ENCODE peak calls at places on chromosomes 11 and 22, in ten cellular contexts. One of them, this sample, is unnamed.

GRCh38 chr11:94493146-94493442 is 550 bp downstream of the MRE11 start:
- DNase-seq in AG09309: no peak
- DNase-seq in colonic mucosa: no peak
- DNase-seq in A549: no peak
- DNase-seq in cardiac muscle cell: no peak
- DNase-seq in fibroblast of villous mesenchyme: no peak
- DNase-seq in MM.1S: peak
- DNase-seq in neural crest cell: no peak
- DNase-seq in CD8-positive, alpha-beta T cell: no peak
- DNase-seq in type B pancreatic cell: no peak
- DNase-seq in this sample: no peak

GRCh38 chr11:114270531-114271270 is 25.5 kb upstream of the NNMT start:
- DNase-seq in MM.1S: no peak
- DNase-seq in neural crest cell: no peak
- DNase-seq in cardiac muscle cell: no peak
- DNase-seq in AG09309: no peak
- DNase-seq in colonic mucosa: no peak
- DNase-seq in type B pancreatic cell: peak
- DNase-seq in CD8-positive, alpha-beta T cell: peak
- DNase-seq in fibroblast of villous mesenchyme: no peak
- DNase-seq in A549: no peak
- DNase-seq in this sample: no peak

GRCh38 chr11:75014129-75014528 is 25.4 kb downstream of the NEU3 start:
- DNase-seq in type B pancreatic cell: no peak
- DNase-seq in AG09309: peak
- DNase-seq in A549: no peak
- DNase-seq in MM.1S: no peak
- DNase-seq in colonic mucosa: no peak
- DNase-seq in fibroblast of villous mesenchyme: peak
- DNase-seq in cardiac muscle cell: no peak
- DNase-seq in CD8-positive, alpha-beta T cell: no peak
- DNase-seq in neural crest cell: no peak
- DNase-seq in this sample: no peak

GRCh38 chr22:44727709-44728108 is 24.7 kb upstream of the ARHGAP8 start:
- DNase-seq in cardiac muscle cell: no peak
- DNase-seq in fibroblast of villous mesenchyme: no peak
- DNase-seq in type B pancreatic cell: no peak
- DNase-seq in neural crest cell: no peak
- DNase-seq in CD8-positive, alpha-beta T cell: no peak
- DNase-seq in AG09309: no peak
- DNase-seq in A549: no peak
- DNase-seq in MM.1S: no peak
- DNase-seq in colonic mucosa: no peak
- DNase-seq in this sample: no peak

GRCh38 chr11:95299078-95299611 is 68.1 kb upstream of the SESN3 start:
- DNase-seq in neural crest cell: no peak
- DNase-seq in fibroblast of villous mesenchyme: peak
- DNase-seq in MM.1S: no peak
- DNase-seq in colonic mucosa: no peak
- DNase-seq in A549: no peak
- DNase-seq in cardiac muscle cell: no peak
- DNase-seq in type B pancreatic cell: no peak
- DNase-seq in CD8-positive, alpha-beta T cell: no peak
- DNase-seq in AG09309: no peak
- DNase-seq in this sample: no peak

GRCh38 chr22:17352798-17353197 is 16.5 kb upstream of the CECR2 start:
- DNase-seq in fibroblast of villous mesenchyme: no peak
- DNase-seq in colonic mucosa: no peak
- DNase-seq in type B pancreatic cell: no peak
- DNase-seq in A549: no peak
- DNase-seq in CD8-positive, alpha-beta T cell: no peak
- DNase-seq in MM.1S: no peak
- DNase-seq in AG09309: no peak
- DNase-seq in neural crest cell: no peak
- DNase-seq in cardiac muscle cell: no peak
- DNase-seq in this sample: no peak

GRCh38 chr11:2214527-2215229 is 43.1 kb upstream of the TH start:
- DNase-seq in A549: no peak
- DNase-seq in type B pancreatic cell: peak
- DNase-seq in fibroblast of villous mesenchyme: no peak
- DNase-seq in colonic mucosa: peak
- DNase-seq in cardiac muscle cell: no peak
- DNase-seq in CD8-positive, alpha-beta T cell: peak
- DNase-seq in AG09309: no peak
- DNase-seq in MM.1S: no peak
- DNase-seq in neural crest cell: no peak
- DNase-seq in this sample: no peak

GRCh38 chr22:19716041-19716828 is 1.9 kb downstream of the SEPTIN5 start:
- DNase-seq in CD8-positive, alpha-beta T cell: no peak
- DNase-seq in fibroblast of villous mesenchyme: no peak
- DNase-seq in MM.1S: no peak
- DNase-seq in AG09309: no peak
- DNase-seq in neural crest cell: no peak
- DNase-seq in type B pancreatic cell: no peak
- DNase-seq in colonic mucosa: no peak
- DNase-seq in A549: no peak
- DNase-seq in cardiac muscle cell: no peak
- DNase-seq in this sample: no peak

GRCh38 chr11:2378527-2379210 is 1.6 kb downstream of the CD81 start:
- DNase-seq in A549: no peak
- DNase-seq in MM.1S: no peak
- DNase-seq in neural crest cell: no peak
- DNase-seq in type B pancreatic cell: no peak
- DNase-seq in colonic mucosa: no peak
- DNase-seq in AG09309: no peak
- DNase-seq in cardiac muscle cell: no peak
- DNase-seq in fibroblast of villous mesenchyme: peak
- DNase-seq in CD8-positive, alpha-beta T cell: no peak
- DNase-seq in this sample: no peak

GRCh38 chr11:86062719-86063118 is 6.2 kb downstream of the PICALM start:
- DNase-seq in AG09309: no peak
- DNase-seq in type B pancreatic cell: no peak
- DNase-seq in CD8-positive, alpha-beta T cell: no peak
- DNase-seq in colonic mucosa: no peak
- DNase-seq in fibroblast of villous mesenchyme: no peak
- DNase-seq in neural crest cell: no peak
- DNase-seq in cardiac muscle cell: no peak
- DNase-seq in A549: no peak
- DNase-seq in MM.1S: no peak
- DNase-seq in this sample: no peak

GRCh38 chr11:56545531-56545930 is 2.5 kb upstream of the OR5M11 start:
- DNase-seq in AG09309: no peak
- DNase-seq in cardiac muscle cell: no peak
- DNase-seq in CD8-positive, alpha-beta T cell: no peak
- DNase-seq in colonic mucosa: no peak
- DNase-seq in fibroblast of villous mesenchyme: no peak
- DNase-seq in MM.1S: no peak
- DNase-seq in type B pancreatic cell: no peak
- DNase-seq in A549: no peak
- DNase-seq in neural crest cell: no peak
- DNase-seq in this sample: no peak

GRCh38 chr11:19345519-19345847 is 104.7 kb upstream of the E2F8 start:
- DNase-seq in cardiac muscle cell: peak
- DNase-seq in AG09309: no peak
- DNase-seq in neural crest cell: peak
- DNase-seq in A549: no peak
- DNase-seq in type B pancreatic cell: no peak
- DNase-seq in CD8-positive, alpha-beta T cell: no peak
- DNase-seq in colonic mucosa: no peak
- DNase-seq in MM.1S: peak
- DNase-seq in fibroblast of villous mesenchyme: no peak
- DNase-seq in this sample: no peak

GRCh38 chr11:119599864-119600593 is 129.0 kb downstream of the NECTIN1 start:
- DNase-seq in cardiac muscle cell: no peak
- DNase-seq in neural crest cell: no peak
- DNase-seq in type B pancreatic cell: no peak
- DNase-seq in fibroblast of villous mesenchyme: no peak
- DNase-seq in A549: no peak
- DNase-seq in colonic mucosa: no peak
- DNase-seq in CD8-positive, alpha-beta T cell: no peak
- DNase-seq in MM.1S: no peak
- DNase-seq in AG09309: no peak
- DNase-seq in this sample: no peak

GRCh38 chr11:45532552-45532951 is 132.9 kb downstream of the CHST1 start:
- DNase-seq in MM.1S: no peak
- DNase-seq in fibroblast of villous mesenchyme: no peak
- DNase-seq in A549: no peak
- DNase-seq in colonic mucosa: no peak
- DNase-seq in neural crest cell: no peak
- DNase-seq in AG09309: no peak
- DNase-seq in cardiac muscle cell: no peak
- DNase-seq in type B pancreatic cell: no peak
- DNase-seq in CD8-positive, alpha-beta T cell: no peak
- DNase-seq in this sample: no peak

GRCh38 chr22:27317156-27317555 is 484.4 kb downstream of the MN1 start:
- DNase-seq in type B pancreatic cell: no peak
- DNase-seq in AG09309: no peak
- DNase-seq in fibroblast of villous mesenchyme: peak
- DNase-seq in colonic mucosa: peak
- DNase-seq in cardiac muscle cell: no peak
- DNase-seq in MM.1S: no peak
- DNase-seq in CD8-positive, alpha-beta T cell: no peak
- DNase-seq in A549: no peak
- DNase-seq in neural crest cell: no peak
- DNase-seq in this sample: no peak
- TF ChIP-seq CTCF in type B pancreatic cell: no peak
- TF ChIP-seq CTCF in AG09309: peak
- TF ChIP-seq CTCF in fibroblast of villous mesenchyme: peak
- TF ChIP-seq CTCF in colonic mucosa: no peak
- TF ChIP-seq CTCF in cardiac muscle cell: peak
- TF ChIP-seq CTCF in MM.1S: no peak
- TF ChIP-seq CTCF in CD8-positive, alpha-beta T cell: no peak
- TF ChIP-seq CTCF in A549: no peak
- TF ChIP-seq CTCF in neural crest cell: no peak
- TF ChIP-seq CTCF in this sample: no peak

GRCh38 chr11:128872094-128872493 is 5.0 kb upstream of the KCNJ1 start:
- DNase-seq in cardiac muscle cell: no peak
- DNase-seq in fibroblast of villous mesenchyme: no peak
- DNase-seq in neural crest cell: no peak
- DNase-seq in AG09309: no peak
- DNase-seq in A549: no peak
- DNase-seq in colonic mucosa: no peak
- DNase-seq in MM.1S: no peak
- DNase-seq in CD8-positive, alpha-beta T cell: no peak
- DNase-seq in type B pancreatic cell: no peak
- DNase-seq in this sample: no peak
- TF ChIP-seq CTCF in cardiac muscle cell: no peak
- TF ChIP-seq CTCF in fibroblast of villous mesenchyme: no peak
- TF ChIP-seq CTCF in neural crest cell: no peak
- TF ChIP-seq CTCF in AG09309: no peak
- TF ChIP-seq CTCF in A549: no peak
- TF ChIP-seq CTCF in colonic mucosa: no peak
- TF ChIP-seq CTCF in MM.1S: no peak
- TF ChIP-seq CTCF in CD8-positive, alpha-beta T cell: no peak
- TF ChIP-seq CTCF in type B pancreatic cell: no peak
- TF ChIP-seq CTCF in this sample: no peak

GRCh38 chr11:73137262-73137941 is 4.7 kb downstream of the FCHSD2 start:
- DNase-seq in colonic mucosa: no peak
- DNase-seq in MM.1S: no peak
- DNase-seq in CD8-positive, alpha-beta T cell: no peak
- DNase-seq in AG09309: no peak
- DNase-seq in cardiac muscle cell: no peak
- DNase-seq in A549: no peak
- DNase-seq in neural crest cell: no peak
- DNase-seq in fibroblast of villous mesenchyme: no peak
- DNase-seq in type B pancreatic cell: no peak
- DNase-seq in this sample: no peak
- TF ChIP-seq CTCF in colonic mucosa: no peak
- TF ChIP-seq CTCF in MM.1S: no peak
- TF ChIP-seq CTCF in CD8-positive, alpha-beta T cell: no peak
- TF ChIP-seq CTCF in AG09309: no peak
- TF ChIP-seq CTCF in cardiac muscle cell: no peak
- TF ChIP-seq CTCF in A549: no peak
- TF ChIP-seq CTCF in neural crest cell: peak
- TF ChIP-seq CTCF in fibroblast of villous mesenchyme: no peak
- TF ChIP-seq CTCF in type B pancreatic cell: peak
- TF ChIP-seq CTCF in this sample: no peak

GRCh38 chr11:69721745-69722144 is 17.9 kb upstream of the FGF19 start:
- DNase-seq in cardiac muscle cell: no peak
- DNase-seq in type B pancreatic cell: no peak
- DNase-seq in fibroblast of villous mesenchyme: no peak
- DNase-seq in CD8-positive, alpha-beta T cell: no peak
- DNase-seq in A549: no peak
- DNase-seq in colonic mucosa: no peak
- DNase-seq in AG09309: no peak
- DNase-seq in neural crest cell: no peak
- DNase-seq in MM.1S: no peak
- DNase-seq in this sample: no peak
- TF ChIP-seq CTCF in cardiac muscle cell: peak
- TF ChIP-seq CTCF in type B pancreatic cell: peak
- TF ChIP-seq CTCF in fibroblast of villous mesenchyme: peak
- TF ChIP-seq CTCF in CD8-positive, alpha-beta T cell: no peak
- TF ChIP-seq CTCF in A549: peak
- TF ChIP-seq CTCF in colonic mucosa: no peak
- TF ChIP-seq CTCF in AG09309: peak
- TF ChIP-seq CTCF in neural crest cell: no peak
- TF ChIP-seq CTCF in MM.1S: peak
- TF ChIP-seq CTCF in this sample: no peak